ENCODE peak calls at places on chromosomes 3 and 15, in eight cellular contexts. One of them, this sample, is unnamed.

GRCh38 chr3:13644341-13645082 is 95.6 kb downstream of the FBLN2 start:
- DNase-seq in cardiac fibroblast: peak
- DNase-seq in fibroblast of pulmonary artery: no peak
- DNase-seq in uterus: no peak
- DNase-seq in heart right ventricle: no peak
- DNase-seq in IMR-90: peak
- DNase-seq in ascending aorta: no peak
- DNase-seq in MG63: no peak
- DNase-seq in this sample: no peak

GRCh38 chr15:35550957-35551356 is 5.0 kb upstream of the DPH6 start:
- DNase-seq in IMR-90: no peak
- DNase-seq in uterus: no peak
- DNase-seq in heart right ventricle: no peak
- DNase-seq in cardiac fibroblast: no peak
- DNase-seq in fibroblast of pulmonary artery: no peak
- DNase-seq in MG63: no peak
- DNase-seq in ascending aorta: no peak
- DNase-seq in this sample: no peak

GRCh38 chr3:29281265-29282228 is 676 bp downstream of the RBMS3 start:
- DNase-seq in IMR-90: peak
- DNase-seq in cardiac fibroblast: peak
- DNase-seq in MG63: peak
- DNase-seq in heart right ventricle: peak
- DNase-seq in uterus: peak
- DNase-seq in fibroblast of pulmonary artery: peak
- DNase-seq in ascending aorta: no peak
- DNase-seq in this sample: no peak

GRCh38 chr3:186870421-186871201 is 28.1 kb downstream of the ADIPOQ start:
- DNase-seq in fibroblast of pulmonary artery: no peak
- DNase-seq in cardiac fibroblast: no peak
- DNase-seq in MG63: no peak
- DNase-seq in ascending aorta: no peak
- DNase-seq in heart right ventricle: no peak
- DNase-seq in IMR-90: no peak
- DNase-seq in uterus: no peak
- DNase-seq in this sample: no peak

GRCh38 chr3:13689373-13690265 is 140.7 kb downstream of the FBLN2 start:
- DNase-seq in cardiac fibroblast: no peak
- DNase-seq in IMR-90: no peak
- DNase-seq in fibroblast of pulmonary artery: no peak
- DNase-seq in heart right ventricle: no peak
- DNase-seq in uterus: no peak
- DNase-seq in MG63: no peak
- DNase-seq in ascending aorta: no peak
- DNase-seq in this sample: no peak

GRCh38 chr3:177705976-177706866 is 508.9 kb upstream of the TBL1XR1 start:
- DNase-seq in heart right ventricle: peak
- DNase-seq in ascending aorta: no peak
- DNase-seq in uterus: peak
- DNase-seq in cardiac fibroblast: peak
- DNase-seq in MG63: peak
- DNase-seq in fibroblast of pulmonary artery: no peak
- DNase-seq in IMR-90: no peak
- DNase-seq in this sample: no peak

GRCh38 chr3:102059145-102059943 is 210.0 kb downstream of the NFKBIZ start:
- DNase-seq in IMR-90: no peak
- DNase-seq in MG63: no peak
- DNase-seq in heart right ventricle: no peak
- DNase-seq in uterus: no peak
- DNase-seq in ascending aorta: no peak
- DNase-seq in fibroblast of pulmonary artery: no peak
- DNase-seq in cardiac fibroblast: no peak
- DNase-seq in this sample: no peak

GRCh38 chr15:73885954-73886700 is 12.8 kb downstream of the TBC1D21 start:
- DNase-seq in uterus: peak
- DNase-seq in IMR-90: no peak
- DNase-seq in fibroblast of pulmonary artery: no peak
- DNase-seq in cardiac fibroblast: no peak
- DNase-seq in heart right ventricle: no peak
- DNase-seq in MG63: no peak
- DNase-seq in ascending aorta: peak
- DNase-seq in this sample: no peak

GRCh38 chr3:46675426-46675825 is 18.1 kb downstream of the ALS2CL start:
- DNase-seq in MG63: no peak
- DNase-seq in cardiac fibroblast: no peak
- DNase-seq in ascending aorta: no peak
- DNase-seq in fibroblast of pulmonary artery: no peak
- DNase-seq in IMR-90: no peak
- DNase-seq in heart right ventricle: no peak
- DNase-seq in uterus: peak
- DNase-seq in this sample: no peak

GRCh38 chr3:46429671-46430070 is 22.6 kb downstream of the CCRL2 start:
- DNase-seq in heart right ventricle: no peak
- DNase-seq in MG63: no peak
- DNase-seq in cardiac fibroblast: no peak
- DNase-seq in ascending aorta: no peak
- DNase-seq in uterus: no peak
- DNase-seq in IMR-90: no peak
- DNase-seq in fibroblast of pulmonary artery: no peak
- DNase-seq in this sample: no peak

GRCh38 chr3:179760944-179761343 is 108.1 kb downstream of the USP13 start:
- DNase-seq in uterus: no peak
- DNase-seq in IMR-90: peak
- DNase-seq in MG63: peak
- DNase-seq in ascending aorta: no peak
- DNase-seq in fibroblast of pulmonary artery: peak
- DNase-seq in heart right ventricle: no peak
- DNase-seq in cardiac fibroblast: peak
- DNase-seq in this sample: peak

GRCh38 chr3:136075218-136075808 is 109.8 kb downstream of the PPP2R3A start:
- DNase-seq in uterus: peak
- DNase-seq in MG63: peak
- DNase-seq in fibroblast of pulmonary artery: peak
- DNase-seq in ascending aorta: peak
- DNase-seq in IMR-90: peak
- DNase-seq in cardiac fibroblast: peak
- DNase-seq in heart right ventricle: peak
- DNase-seq in this sample: peak

GRCh38 chr3:179068779-179069530 is 2.7 kb downstream of the ZMAT3 start:
- DNase-seq in MG63: peak
- DNase-seq in heart right ventricle: no peak
- DNase-seq in IMR-90: peak
- DNase-seq in ascending aorta: no peak
- DNase-seq in uterus: no peak
- DNase-seq in cardiac fibroblast: peak
- DNase-seq in fibroblast of pulmonary artery: peak
- DNase-seq in this sample: no peak

GRCh38 chr3:62363275-62363674 is 10.1 kb downstream of the FEZF2 start:
- DNase-seq in fibroblast of pulmonary artery: no peak
- DNase-seq in ascending aorta: no peak
- DNase-seq in heart right ventricle: no peak
- DNase-seq in uterus: no peak
- DNase-seq in cardiac fibroblast: no peak
- DNase-seq in IMR-90: no peak
- DNase-seq in MG63: no peak
- DNase-seq in this sample: no peak

GRCh38 chr3:111106993-111107392 is 35.4 kb downstream of the NECTIN3 start:
- DNase-seq in uterus: no peak
- DNase-seq in ascending aorta: no peak
- DNase-seq in cardiac fibroblast: no peak
- DNase-seq in fibroblast of pulmonary artery: no peak
- DNase-seq in IMR-90: no peak
- DNase-seq in heart right ventricle: no peak
- DNase-seq in MG63: no peak
- DNase-seq in this sample: no peak

DNA sequence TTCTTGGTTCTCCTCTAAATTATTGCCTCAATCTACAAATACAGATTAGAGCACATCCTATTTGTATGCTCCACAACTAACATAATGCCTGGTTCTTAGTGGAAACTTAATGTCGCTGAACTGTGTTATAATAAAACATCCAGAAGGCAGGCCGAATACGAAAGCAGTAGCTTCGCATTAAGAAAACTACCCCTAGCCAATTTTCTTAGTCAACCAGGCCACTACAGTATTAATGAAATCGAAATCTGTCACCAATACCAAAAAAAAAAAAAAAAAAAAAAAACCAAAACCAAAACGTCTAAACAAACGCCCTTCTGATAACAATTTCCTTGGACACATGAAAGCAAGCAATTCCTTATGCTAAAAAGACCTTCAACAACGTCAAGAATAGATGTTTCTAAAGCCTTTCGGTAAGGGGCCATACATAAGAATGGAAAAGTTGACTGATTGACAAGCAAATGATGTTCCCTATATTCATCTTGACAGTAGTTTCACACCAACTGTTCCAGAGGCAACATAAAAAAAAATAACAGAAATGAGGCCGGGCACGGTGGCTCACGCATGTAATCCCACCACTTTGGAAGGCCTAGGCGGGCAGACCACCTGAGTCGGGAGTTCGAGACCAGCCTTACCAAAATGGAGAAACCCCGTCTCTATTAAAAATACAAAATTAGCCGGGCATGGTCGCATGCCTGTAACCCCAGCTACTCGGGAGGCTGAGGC is 1.3 kb downstream of the DENND6A start:
- DNase-seq in fibroblast of pulmonary artery: peak
- DNase-seq in MG63: no peak
- DNase-seq in IMR-90: peak
- DNase-seq in uterus: peak
- DNase-seq in cardiac fibroblast: no peak
- DNase-seq in ascending aorta: no peak
- DNase-seq in heart right ventricle: no peak
- DNase-seq in this sample: no peak
- H3K4me3 ChIP-seq in fibroblast of pulmonary artery: peak
- H3K4me3 ChIP-seq in MG63: peak
- H3K4me3 ChIP-seq in IMR-90: peak
- H3K4me3 ChIP-seq in uterus: peak
- H3K4me3 ChIP-seq in cardiac fibroblast: peak
- H3K4me3 ChIP-seq in ascending aorta: peak
- H3K4me3 ChIP-seq in heart right ventricle: peak
- H3K4me3 ChIP-seq in this sample: peak

DNA sequence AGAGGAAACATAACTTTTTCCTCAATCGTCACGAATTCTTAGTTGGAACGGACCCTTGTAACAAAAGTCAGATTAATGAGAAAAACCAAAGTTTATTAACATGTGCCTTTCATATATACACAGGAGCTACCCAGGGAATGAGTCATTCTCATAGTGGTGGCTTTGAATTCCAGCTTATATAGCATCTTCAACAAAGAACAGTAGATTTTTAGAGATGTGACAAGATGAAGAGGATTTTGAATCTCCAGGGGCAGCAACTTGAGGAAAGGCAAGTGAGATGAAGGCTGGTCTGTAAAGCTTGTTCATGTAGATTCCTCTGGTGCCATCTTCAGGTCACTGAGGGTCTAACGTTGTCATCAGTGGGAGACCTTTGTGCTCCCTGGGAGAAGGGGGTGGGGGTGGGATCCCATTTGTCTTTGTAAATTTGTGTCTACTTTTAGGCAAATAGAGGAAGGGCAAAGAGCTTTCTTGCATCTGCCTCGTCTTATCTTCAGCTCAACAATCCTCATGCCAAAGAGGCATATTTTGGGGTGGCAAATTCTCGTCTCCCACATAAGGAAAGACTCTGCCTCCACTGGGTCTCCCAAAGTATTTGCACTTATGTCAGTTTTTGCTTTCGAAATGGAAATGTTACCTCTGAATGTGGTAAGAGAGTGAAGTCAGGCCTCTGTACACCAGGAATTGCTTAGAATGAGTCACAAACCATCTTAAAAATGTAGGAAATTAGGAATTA is 29.5 kb downstream of the CLEC3B start:
- DNase-seq in uterus: no peak
- DNase-seq in IMR-90: peak
- DNase-seq in fibroblast of pulmonary artery: peak
- DNase-seq in cardiac fibroblast: peak
- DNase-seq in MG63: no peak
- DNase-seq in heart right ventricle: no peak
- DNase-seq in ascending aorta: no peak
- DNase-seq in this sample: peak
- H3K4me3 ChIP-seq in uterus: no peak
- H3K4me3 ChIP-seq in IMR-90: peak
- H3K4me3 ChIP-seq in fibroblast of pulmonary artery: no peak
- H3K4me3 ChIP-seq in cardiac fibroblast: no peak
- H3K4me3 ChIP-seq in MG63: no peak
- H3K4me3 ChIP-seq in heart right ventricle: no peak
- H3K4me3 ChIP-seq in ascending aorta: no peak
- H3K4me3 ChIP-seq in this sample: no peak

DNA sequence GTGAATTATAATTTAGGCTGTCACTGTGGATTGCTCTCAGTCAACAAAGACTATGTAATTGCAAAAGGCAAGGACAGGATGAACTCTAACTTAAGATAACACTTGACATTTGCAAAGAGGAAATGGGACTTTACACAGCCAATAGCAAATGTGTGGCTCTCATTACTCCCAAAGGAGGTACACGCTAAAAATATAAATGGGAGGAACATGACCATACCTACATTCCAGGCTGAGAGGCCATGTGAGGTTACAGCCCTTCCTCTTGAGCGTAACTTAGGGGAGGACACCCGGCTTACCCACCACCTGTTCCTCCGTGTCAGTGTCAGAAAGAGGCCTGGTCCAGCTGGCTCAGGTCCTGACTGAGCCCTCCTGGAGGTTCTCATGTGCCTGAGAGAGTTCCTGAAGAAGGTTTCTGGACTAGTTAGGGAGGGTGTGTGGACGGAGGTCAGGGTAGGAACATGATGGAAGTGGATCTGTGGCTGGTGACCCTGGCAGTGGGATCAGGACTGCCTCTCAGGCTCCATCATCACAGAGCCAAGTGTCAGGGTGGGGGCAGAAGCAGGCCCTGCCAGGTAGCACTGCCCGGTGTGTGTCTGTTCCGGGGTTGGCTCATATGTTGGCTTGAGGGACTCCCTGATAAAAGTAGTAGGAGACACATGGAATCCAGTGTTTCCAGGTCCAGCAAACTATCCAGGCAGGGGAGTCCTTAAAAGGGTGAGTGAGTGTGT is 7.9 kb downstream of the POPDC2 start:
- DNase-seq in cardiac fibroblast: no peak
- DNase-seq in IMR-90: no peak
- DNase-seq in MG63: no peak
- DNase-seq in uterus: no peak
- DNase-seq in ascending aorta: no peak
- DNase-seq in fibroblast of pulmonary artery: no peak
- DNase-seq in heart right ventricle: peak
- DNase-seq in this sample: no peak
- H3K4me3 ChIP-seq in cardiac fibroblast: no peak
- H3K4me3 ChIP-seq in IMR-90: no peak
- H3K4me3 ChIP-seq in MG63: no peak
- H3K4me3 ChIP-seq in uterus: no peak
- H3K4me3 ChIP-seq in ascending aorta: no peak
- H3K4me3 ChIP-seq in fibroblast of pulmonary artery: no peak
- H3K4me3 ChIP-seq in heart right ventricle: no peak
- H3K4me3 ChIP-seq in this sample: no peak

DNA sequence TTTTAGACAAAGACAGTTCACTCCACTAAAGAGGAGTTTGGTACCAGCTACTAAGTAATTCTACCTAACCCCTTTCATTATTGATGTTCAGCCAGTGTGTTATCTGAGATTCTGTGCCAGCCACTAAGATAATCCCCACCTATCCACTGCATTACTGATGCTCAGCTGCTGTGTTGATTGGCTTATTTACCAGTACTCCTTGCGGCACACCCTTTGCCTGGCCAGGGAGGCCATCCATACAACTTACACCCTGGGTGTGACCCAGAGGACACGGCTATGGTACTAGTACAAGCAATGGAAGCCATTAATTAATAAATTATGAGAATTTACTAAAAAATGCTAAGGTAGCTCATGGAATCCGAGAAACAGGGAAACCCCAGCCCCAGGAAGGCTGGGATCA is 290.7 kb upstream of the CTNNB1 start:
- DNase-seq in heart right ventricle: no peak
- DNase-seq in fibroblast of pulmonary artery: no peak
- DNase-seq in IMR-90: no peak
- DNase-seq in uterus: no peak
- DNase-seq in ascending aorta: no peak
- DNase-seq in MG63: no peak
- DNase-seq in cardiac fibroblast: no peak
- DNase-seq in this sample: no peak
- H3K4me3 ChIP-seq in heart right ventricle: no peak
- H3K4me3 ChIP-seq in fibroblast of pulmonary artery: no peak
- H3K4me3 ChIP-seq in IMR-90: no peak
- H3K4me3 ChIP-seq in uterus: no peak
- H3K4me3 ChIP-seq in ascending aorta: no peak
- H3K4me3 ChIP-seq in MG63: no peak
- H3K4me3 ChIP-seq in cardiac fibroblast: no peak
- H3K4me3 ChIP-seq in this sample: no peak

This sample was measured in skeletal muscle cell.